ENCODE peak calls at places on chromosomes 4 and X, in five cellular contexts. One of them, this sample, is unnamed.

GRCh38 chr4:44583393-44583792 is 68.0 kb downstream of the YIPF7 start:
- DNase-seq in HepG2: no peak
- DNase-seq in HCT116: no peak
- DNase-seq in GM12878: no peak
- DNase-seq in SK-N-SH: peak; percentile 1
- DNase-seq in this sample: no peak

GRCh38 chr4:36823199-36823967 is 421.2 kb upstream of the NWD2 start:
- DNase-seq in GM12878: peak; percentile 11
- DNase-seq in SK-N-SH: no peak
- DNase-seq in HepG2: no peak
- DNase-seq in HCT116: no peak
- DNase-seq in this sample: no peak

GRCh38 chr4:114782842-114783595 is 184.4 kb downstream of the UGT8 start:
- DNase-seq in HepG2: no peak
- DNase-seq in GM12878: no peak
- DNase-seq in HCT116: no peak
- DNase-seq in SK-N-SH: no peak
- DNase-seq in this sample: no peak

GRCh38 chrX:43559643-43560042 is 96.5 kb upstream of the MAOA start:
- DNase-seq in HepG2: peak; percentile 39
- DNase-seq in SK-N-SH: peak; percentile 39
- DNase-seq in GM12878: no peak
- DNase-seq in HCT116: peak; percentile 28
- DNase-seq in this sample: peak; percentile 57

GRCh38 chrX:45186643-45187026 is 14.0 kb downstream of the DIPK2B start:
- DNase-seq in HCT116: no peak
- DNase-seq in HepG2: no peak
- DNase-seq in SK-N-SH: peak; percentile 22
- DNase-seq in GM12878: no peak
- DNase-seq in this sample: no peak

GRCh38 chr4:69896530-69897116 is 34.2 kb upstream of the CSN1S1 start:
- DNase-seq in SK-N-SH: no peak
- DNase-seq in HCT116: peak; percentile 7
- DNase-seq in HepG2: peak; percentile 12
- DNase-seq in GM12878: no peak
- DNase-seq in this sample: no peak

GRCh38 chr4:5204781-5205180 is 153.5 kb downstream of the STK32B start:
- DNase-seq in GM12878: no peak
- DNase-seq in SK-N-SH: no peak
- DNase-seq in HCT116: no peak
- DNase-seq in HepG2: no peak
- DNase-seq in this sample: no peak

GRCh38 chr4:88900432-88900831 is 156.6 kb downstream of the FAM13A start:
- DNase-seq in SK-N-SH: no peak
- DNase-seq in GM12878: no peak
- DNase-seq in HepG2: no peak
- DNase-seq in HCT116: no peak
- DNase-seq in this sample: no peak

GRCh38 chrX:48022740-48023139 is 16.0 kb downstream of the SPACA5 start:
- DNase-seq in SK-N-SH: no peak
- DNase-seq in HepG2: no peak
- DNase-seq in GM12878: no peak
- DNase-seq in HCT116: no peak
- DNase-seq in this sample: no peak

GRCh38 chr4:184757810-184758209 is 23.9 kb upstream of the CENPU start:
- DNase-seq in HepG2: no peak
- DNase-seq in GM12878: no peak
- DNase-seq in HCT116: no peak
- DNase-seq in SK-N-SH: no peak
- DNase-seq in this sample: no peak

GRCh38 chrX:40003982-40004535 is 93.7 kb downstream of the BCOR start:
- DNase-seq in HCT116: no peak
- DNase-seq in GM12878: no peak
- DNase-seq in HepG2: no peak
- DNase-seq in SK-N-SH: no peak
- DNase-seq in this sample: no peak

GRCh38 chrX:148871422-148872152 is 371.2 kb downstream of the AFF2 start:
- DNase-seq in GM12878: no peak
- DNase-seq in HCT116: no peak
- DNase-seq in SK-N-SH: no peak
- DNase-seq in HepG2: no peak
- DNase-seq in this sample: no peak

GRCh38 chrX:64265265-64265664 is 34.9 kb upstream of the ASB12 start:
- DNase-seq in HCT116: no peak
- DNase-seq in HepG2: no peak
- DNase-seq in GM12878: no peak
- DNase-seq in SK-N-SH: no peak
- DNase-seq in this sample: no peak

GRCh38 chr4:53863163-53863562 is 201.2 kb downstream of the CHIC2 start:
- DNase-seq in HepG2: no peak
- DNase-seq in HCT116: no peak
- DNase-seq in GM12878: no peak
- DNase-seq in SK-N-SH: no peak
- DNase-seq in this sample: no peak

GRCh38 chr4:1215347-1216075 is 33.4 kb downstream of the CTBP1 start:
- DNase-seq in HepG2: no peak
- DNase-seq in GM12878: peak; percentile 48
- DNase-seq in SK-N-SH: no peak
- DNase-seq in HCT116: no peak
- DNase-seq in this sample: no peak

GRCh38 chrX:71107762-71108360 is 1.3 kb upstream of the CXorf65 start:
- DNase-seq in GM12878: no peak
- DNase-seq in HepG2: no peak
- DNase-seq in HCT116: no peak
- DNase-seq in SK-N-SH: no peak
- DNase-seq in this sample: no peak

GRCh38 chrX:12984629-12985303 is 9.9 kb downstream of the TMSB4X start:
- DNase-seq in GM12878: no peak
- DNase-seq in SK-N-SH: no peak
- DNase-seq in HCT116: peak; percentile 21
- DNase-seq in HepG2: no peak
- DNase-seq in this sample: peak; percentile 86

GRCh38 chr4:173536808-173537429 is 6.9 kb upstream of the HAND2 start:
- DNase-seq in SK-N-SH: peak; percentile 72
- DNase-seq in HepG2: peak; percentile 7
- DNase-seq in HCT116: peak; percentile 16
- DNase-seq in GM12878: no peak
- DNase-seq in this sample: no peak

GRCh38 chrX:45743906-45744625 is 543.4 kb upstream of the DIPK2B start:
- DNase-seq in SK-N-SH: no peak
- DNase-seq in GM12878: no peak
- DNase-seq in HepG2: no peak
- DNase-seq in HCT116: no peak
- DNase-seq in this sample: peak; percentile 15

GRCh38 chr4:183876268-183876934 is 28.7 kb upstream of the STOX2 start:
- DNase-seq in HepG2: no peak
- DNase-seq in HCT116: no peak
- DNase-seq in SK-N-SH: peak; percentile 88
- DNase-seq in GM12878: no peak
- DNase-seq in this sample: peak; percentile 68

GRCh38 chr4:69147334-69147733 is 51.1 kb downstream of the UGT2B7 start:
- DNase-seq in HCT116: no peak
- DNase-seq in SK-N-SH: no peak
- DNase-seq in HepG2: no peak
- DNase-seq in GM12878: no peak
- DNase-seq in this sample: no peak

GRCh38 chr4:120829113-120829831 is 93.3 kb downstream of the PRDM5 start:
- DNase-seq in SK-N-SH: peak; percentile 31
- DNase-seq in GM12878: no peak
- DNase-seq in HepG2: no peak
- DNase-seq in HCT116: no peak
- DNase-seq in this sample: no peak

GRCh38 chr4:143372093-143372915 is 35.6 kb downstream of the GAB1 start:
- DNase-seq in HCT116: no peak
- DNase-seq in GM12878: peak; percentile 65
- DNase-seq in SK-N-SH: no peak
- DNase-seq in HepG2: no peak
- DNase-seq in this sample: no peak

GRCh38 chrX:77962068-77962902 is 7.2 kb downstream of the PGAM4 start:
- DNase-seq in HepG2: no peak
- DNase-seq in HCT116: no peak
- DNase-seq in SK-N-SH: no peak
- DNase-seq in GM12878: no peak
- DNase-seq in this sample: peak; percentile 52

GRCh38 chr4:145435646-145436045 is 46.0 kb upstream of the SMAD1 start:
- DNase-seq in HCT116: no peak
- DNase-seq in GM12878: no peak
- DNase-seq in SK-N-SH: no peak
- DNase-seq in HepG2: no peak
- DNase-seq in this sample: no peak

GRCh38 chr4:8741513-8742226 is 130.0 kb downstream of the HMX1 start:
- DNase-seq in HCT116: no peak
- DNase-seq in SK-N-SH: peak; percentile 11
- DNase-seq in HepG2: no peak
- DNase-seq in GM12878: no peak
- DNase-seq in this sample: no peak

GRCh38 chr4:139841464-139842195 is 176.0 kb downstream of the MGST2 start:
- DNase-seq in HCT116: no peak
- DNase-seq in GM12878: no peak
- DNase-seq in HepG2: peak; percentile 98
- DNase-seq in SK-N-SH: no peak
- DNase-seq in this sample: no peak

GRCh38 chr4:98516042-98516440 is 142.4 kb downstream of the TSPAN5 start:
- DNase-seq in GM12878: no peak
- DNase-seq in HCT116: peak; percentile 31
- DNase-seq in HepG2: peak; percentile 35
- DNase-seq in SK-N-SH: no peak
- DNase-seq in this sample: peak; percentile 64

GRCh38 chrX:64571011-64571410 is 175.8 kb upstream of the MTMR8 start:
- DNase-seq in HepG2: no peak
- DNase-seq in SK-N-SH: no peak
- DNase-seq in GM12878: no peak
- DNase-seq in HCT116: no peak
- DNase-seq in this sample: no peak

GRCh38 chrX:107673933-107674479 is 45.7 kb downstream of the PRPS1 start:
- DNase-seq in HCT116: no peak
- DNase-seq in GM12878: peak; percentile 79
- DNase-seq in HepG2: no peak
- DNase-seq in SK-N-SH: no peak
- DNase-seq in this sample: peak; percentile 67

GRCh38 chr4:102317459-102317858 is 27.8 kb downstream of the SLC39A8 start:
- DNase-seq in GM12878: no peak
- DNase-seq in HepG2: no peak
- DNase-seq in HCT116: no peak
- DNase-seq in SK-N-SH: no peak
- DNase-seq in this sample: no peak

GRCh38 chr4:102319594-102319993 is 25.7 kb downstream of the SLC39A8 start:
- DNase-seq in GM12878: no peak
- DNase-seq in HepG2: no peak
- DNase-seq in HCT116: no peak
- DNase-seq in SK-N-SH: no peak
- DNase-seq in this sample: peak; percentile 8

GRCh38 chr4:102316585-102316984 is 28.7 kb downstream of the SLC39A8 start:
- DNase-seq in SK-N-SH: no peak
- DNase-seq in HCT116: no peak
- DNase-seq in GM12878: no peak
- DNase-seq in HepG2: no peak
- DNase-seq in this sample: no peak

GRCh38 chr4:102318526-102318925 is 26.8 kb downstream of the SLC39A8 start:
- DNase-seq in HepG2: no peak
- DNase-seq in SK-N-SH: no peak
- DNase-seq in HCT116: no peak
- DNase-seq in GM12878: no peak
- DNase-seq in this sample: no peak

GRCh38 chr4:102318105-102318504 is 27.2 kb downstream of the SLC39A8 start:
- DNase-seq in GM12878: no peak
- DNase-seq in HCT116: no peak
- DNase-seq in HepG2: no peak
- DNase-seq in SK-N-SH: no peak
- DNase-seq in this sample: no peak
- H3K4me2 ChIP-seq in GM12878: no peak overlapping the region
- H3K4me2 ChIP-seq in HCT116: no peak overlapping the region
- H3K4me2 ChIP-seq in HepG2: no peak overlapping the region
- H3K4me2 ChIP-seq in SK-N-SH: no peak overlapping the region
- H3K4me2 ChIP-seq in this sample: no peak overlapping the region

GRCh38 chr4:6888506-6889071 is 21.0 kb upstream of the TBC1D14 start:
- DNase-seq in HCT116: no peak
- DNase-seq in HepG2: no peak
- DNase-seq in SK-N-SH: no peak
- DNase-seq in GM12878: no peak
- DNase-seq in this sample: no peak
- TF ChIP-seq MAX in HCT116: no peak
- TF ChIP-seq MAX in HepG2: no peak
- TF ChIP-seq MAX in SK-N-SH: no peak
- TF ChIP-seq MAX in GM12878: no peak
- TF ChIP-seq MAX in this sample: no peak

GRCh38 chrX:154979671-154980070 is 42.9 kb downstream of the F8 start:
- DNase-seq in HepG2: no peak
- DNase-seq in GM12878: no peak
- DNase-seq in HCT116: no peak
- DNase-seq in SK-N-SH: no peak
- DNase-seq in this sample: no peak

GRCh38 chrX:154981116-154981411 is 41.5 kb downstream of the F8 start:
- DNase-seq in SK-N-SH: no peak
- DNase-seq in HepG2: no peak
- DNase-seq in GM12878: no peak
- DNase-seq in HCT116: no peak
- DNase-seq in this sample: no peak

GRCh38 chrX:154980330-154981115 is 42.0 kb downstream of the F8 start:
- DNase-seq in HepG2: peak; percentile 54
- DNase-seq in HCT116: peak; percentile 45
- DNase-seq in GM12878: peak; percentile 68
- DNase-seq in SK-N-SH: peak; percentile 66
- DNase-seq in this sample: peak; percentile 69
- TF ChIP-seq POLR2AphosphoS5 in HepG2: no peak
- TF ChIP-seq POLR2AphosphoS5 in HCT116: no peak
- TF ChIP-seq POLR2AphosphoS5 in GM12878: no peak
- TF ChIP-seq POLR2AphosphoS5 in SK-N-SH: no peak
- TF ChIP-seq POLR2AphosphoS5 in this sample: no peak

GRCh38 chr4:96099031-96099430 is 259.1 kb downstream of the PDHA2 start:
- DNase-seq in HCT116: no peak
- DNase-seq in GM12878: no peak
- DNase-seq in SK-N-SH: no peak
- DNase-seq in HepG2: no peak
- DNase-seq in this sample: no peak

GRCh38 chr4:96093057-96093456 is 253.2 kb downstream of the PDHA2 start:
- DNase-seq in HCT116: no peak
- DNase-seq in GM12878: no peak
- DNase-seq in SK-N-SH: no peak
- DNase-seq in HepG2: no peak
- DNase-seq in this sample: no peak

GRCh38 chr4:96093563-96093962 is 253.7 kb downstream of the PDHA2 start:
- DNase-seq in HCT116: no peak
- DNase-seq in HepG2: no peak
- DNase-seq in SK-N-SH: no peak
- DNase-seq in GM12878: no peak
- DNase-seq in this sample: no peak

GRCh38 chr4:96097040-96097607 is 257.2 kb downstream of the PDHA2 start:
- DNase-seq in GM12878: no peak
- DNase-seq in HCT116: no peak
- DNase-seq in HepG2: no peak
- DNase-seq in SK-N-SH: no peak
- DNase-seq in this sample: no peak

GRCh38 chr4:96097693-96098092 is 257.8 kb downstream of the PDHA2 start:
- DNase-seq in HepG2: no peak
- DNase-seq in HCT116: no peak
- DNase-seq in GM12878: no peak
- DNase-seq in SK-N-SH: no peak
- DNase-seq in this sample: no peak
- H3K4me2 ChIP-seq in HepG2: no peak overlapping the region
- H3K4me2 ChIP-seq in HCT116: no peak overlapping the region
- H3K4me2 ChIP-seq in GM12878: no peak overlapping the region
- H3K4me2 ChIP-seq in SK-N-SH: no peak overlapping the region
- H3K4me2 ChIP-seq in this sample: no peak overlapping the region

This sample was measured in endothelial cell of umbilical vein.